ENCODE peak calls at places on chromosome 20, in six cellular contexts. V is GM20000; H is activated T-helper 1 cell treated with anti-CD3 and anti-CD28 coated beads, Interleukin-2, amount 50 U/mL, for 16 hours; D is stimulated activated CD4-positive, alpha-beta T cell treated with anti-CD3 and anti-CD28 coated beads, Interleukin-2, amount 100 ng/mL, for 24 hours; I is Kasumi-1; W is ACHN. B is an unnamed sample.

GRCh38 chr20:47276856-47277541 is 79.5 kb downstream of the ZMYND8 start:
- DNase-seq in V (no peak), H (no peak), D (no peak), I (no peak), W (no peak), B (no peak)

GRCh38 chr20:19077370-19078220 is 134.8 kb upstream of the SLC24A3 start:
- DNase-seq in V (no peak), H (no peak), D (no peak), I (no peak), W (no peak), B (no peak)

GRCh38 chr20:14633507-14633906 is 296.1 kb upstream of the FLRT3 start:
- DNase-seq in V (no peak), H (no peak), D (no peak), I (no peak), W (no peak), B (no peak)

GRCh38 chr20:25294459-25295385 is 46.8 kb downstream of the PYGB start:
- DNase-seq in V (peak; percentile 80), H (peak; percentile 40), D (peak; percentile 66), I (peak; percentile 62), W (peak; percentile 58), B (peak; percentile 85)

GRCh38 chr20:57061058-57061900 is 205.2 kb downstream of the BMP7 start:
- DNase-seq in V (no peak), H (no peak), D (no peak), I (no peak), W (peak; percentile 17), B (peak; percentile 20)

GRCh38 chr20:33005132-33005566 is 916 bp upstream of the SUN5 start:
- DNase-seq in V (peak; percentile 39), H (no peak), D (peak; percentile 18), I (peak; percentile 52), W (peak; percentile 3), B (no peak)

GRCh38 chr20:5353624-5354496 is 37.1 kb upstream of the PROKR2 start:
- DNase-seq in V (no peak), H (no peak), D (peak; percentile 3), I (no peak), W (peak; percentile 28), B (no peak)

GRCh38 chr20:32804022-32804715 is 15.6 kb upstream of the MAPRE1 start:
- DNase-seq in V (no peak), H (no peak), D (no peak), I (no peak), W (no peak), B (no peak)

GRCh38 chr20:57601737-57602136 is 18.5 kb downstream of the ZBP1 start:
- DNase-seq in V (no peak), H (no peak), D (no peak), I (no peak), W (no peak), B (no peak)

GRCh38 chr20:33531047-33531877 is 41.4 kb downstream of the CBFA2T2 start:
- DNase-seq in V (no peak), H (no peak), D (no peak), I (no peak), W (no peak), B (no peak)

GRCh38 chr20:58714340-58714922 is 21.8 kb downstream of the NPEPL1 start:
- DNase-seq in V (peak; percentile 11), H (no peak), D (no peak), I (no peak), W (no peak), B (no peak)